ENCODE peak calls at places on chromosomes 11 and 22, in eight cellular contexts. One of them, this sample, is unnamed.

GRCh38 chr11:61963282-61964057 is 4.0 kb downstream of the FTH1 start:
- DNase-seq in SK-N-SH: no peak
- DNase-seq in left ventricle myocardium inferior: no peak
- DNase-seq in colonic mucosa: no peak
- DNase-seq in transverse colon: peak; percentile 45
- DNase-seq in lower lobe of right lung: no peak
- DNase-seq in tibial artery: peak; percentile 56
- DNase-seq in cardiac muscle cell: no peak
- DNase-seq in this sample: no peak

GRCh38 chr22:45996241-45997076 is 19.5 kb upstream of the WNT7B start:
- DNase-seq in SK-N-SH: no peak
- DNase-seq in left ventricle myocardium inferior: peak; percentile 75
- DNase-seq in colonic mucosa: no peak
- DNase-seq in transverse colon: peak; percentile 48
- DNase-seq in lower lobe of right lung: peak; percentile 86
- DNase-seq in tibial artery: peak; percentile 75
- DNase-seq in cardiac muscle cell: no peak
- DNase-seq in this sample: no peak

GRCh38 chr11:95803973-95804372 is 13.7 kb downstream of the CEP57 start:
- DNase-seq in SK-N-SH: no peak
- DNase-seq in left ventricle myocardium inferior: no peak
- DNase-seq in colonic mucosa: no peak
- DNase-seq in transverse colon: no peak
- DNase-seq in lower lobe of right lung: no peak
- DNase-seq in tibial artery: no peak
- DNase-seq in cardiac muscle cell: no peak
- DNase-seq in this sample: no peak

GRCh38 chr11:59175104-59175503 is 3.2 kb downstream of the DTX4 start:
- DNase-seq in SK-N-SH: no peak
- DNase-seq in left ventricle myocardium inferior: no peak
- DNase-seq in colonic mucosa: no peak
- DNase-seq in transverse colon: no peak
- DNase-seq in lower lobe of right lung: peak; percentile 53
- DNase-seq in tibial artery: no peak
- DNase-seq in cardiac muscle cell: no peak
- DNase-seq in this sample: no peak

GRCh38 chr22:27748355-27749168 is 53.0 kb downstream of the MN1 start:
- DNase-seq in SK-N-SH: no peak
- DNase-seq in left ventricle myocardium inferior: no peak
- DNase-seq in colonic mucosa: no peak
- DNase-seq in transverse colon: no peak
- DNase-seq in lower lobe of right lung: no peak
- DNase-seq in tibial artery: no peak
- DNase-seq in cardiac muscle cell: no peak
- DNase-seq in this sample: no peak

GRCh38 chr22:27397948-27398330 is 403.6 kb downstream of the MN1 start:
- DNase-seq in SK-N-SH: no peak
- DNase-seq in left ventricle myocardium inferior: peak; percentile 81
- DNase-seq in colonic mucosa: peak; percentile 29
- DNase-seq in transverse colon: peak; percentile 26
- DNase-seq in lower lobe of right lung: peak; percentile 53
- DNase-seq in tibial artery: peak; percentile 58
- DNase-seq in cardiac muscle cell: no peak
- DNase-seq in this sample: peak; percentile 30

GRCh38 chr11:44530413-44531115 is 34.9 kb upstream of the CD82 start:
- DNase-seq in SK-N-SH: no peak
- DNase-seq in left ventricle myocardium inferior: no peak
- DNase-seq in colonic mucosa: no peak
- DNase-seq in transverse colon: no peak
- DNase-seq in lower lobe of right lung: no peak
- DNase-seq in tibial artery: no peak
- DNase-seq in cardiac muscle cell: no peak
- DNase-seq in this sample: no peak

GRCh38 chr11:61609970-61610347 is 29.1 kb upstream of the SYT7 start:
- DNase-seq in SK-N-SH: peak; percentile 51
- DNase-seq in left ventricle myocardium inferior: no peak
- DNase-seq in colonic mucosa: peak; percentile 43
- DNase-seq in transverse colon: no peak
- DNase-seq in lower lobe of right lung: no peak
- DNase-seq in tibial artery: no peak
- DNase-seq in cardiac muscle cell: peak; percentile 47
- DNase-seq in this sample: peak; percentile 31

GRCh38 chr11:79314906-79315689 is 125.7 kb downstream of the TENM4 start:
- DNase-seq in SK-N-SH: no peak
- DNase-seq in left ventricle myocardium inferior: no peak
- DNase-seq in colonic mucosa: no peak
- DNase-seq in transverse colon: no peak
- DNase-seq in lower lobe of right lung: no peak
- DNase-seq in tibial artery: no peak
- DNase-seq in cardiac muscle cell: peak; percentile 80
- DNase-seq in this sample: no peak

GRCh38 chr11:128420277-128420676 is 167.1 kb downstream of the ETS1 start:
- DNase-seq in SK-N-SH: peak; percentile 69
- DNase-seq in left ventricle myocardium inferior: no peak
- DNase-seq in colonic mucosa: no peak
- DNase-seq in transverse colon: no peak
- DNase-seq in lower lobe of right lung: no peak
- DNase-seq in tibial artery: no peak
- DNase-seq in cardiac muscle cell: no peak
- DNase-seq in this sample: no peak

GRCh38 chr11:35927067-35927466 is 16.8 kb upstream of the LDLRAD3 start:
- DNase-seq in SK-N-SH: peak; percentile 62
- DNase-seq in left ventricle myocardium inferior: no peak
- DNase-seq in colonic mucosa: no peak
- DNase-seq in transverse colon: no peak
- DNase-seq in lower lobe of right lung: no peak
- DNase-seq in tibial artery: no peak
- DNase-seq in cardiac muscle cell: no peak
- DNase-seq in this sample: no peak

GRCh38 chr11:68584991-68585524 is 99.3 kb upstream of the GAL start:
- DNase-seq in SK-N-SH: no peak
- DNase-seq in left ventricle myocardium inferior: no peak
- DNase-seq in colonic mucosa: no peak
- DNase-seq in transverse colon: no peak
- DNase-seq in lower lobe of right lung: no peak
- DNase-seq in tibial artery: no peak
- DNase-seq in cardiac muscle cell: no peak
- DNase-seq in this sample: no peak

GRCh38 chr11:31641477-31642062 is 132.0 kb downstream of the ELP4 start:
- DNase-seq in SK-N-SH: peak; percentile 5
- DNase-seq in left ventricle myocardium inferior: no peak
- DNase-seq in colonic mucosa: peak; percentile 27
- DNase-seq in transverse colon: peak; percentile 8
- DNase-seq in lower lobe of right lung: no peak
- DNase-seq in tibial artery: no peak
- DNase-seq in cardiac muscle cell: peak; percentile 59
- DNase-seq in this sample: peak; percentile 29

GRCh38 chr22:48895831-48896765 is 931.6 kb downstream of the BRD1 start:
- DNase-seq in SK-N-SH: no peak
- DNase-seq in left ventricle myocardium inferior: no peak
- DNase-seq in colonic mucosa: peak; percentile 6
- DNase-seq in transverse colon: no peak
- DNase-seq in lower lobe of right lung: no peak
- DNase-seq in tibial artery: no peak
- DNase-seq in cardiac muscle cell: no peak
- DNase-seq in this sample: no peak

GRCh38 chr11:114293201-114293711 is 2.9 kb upstream of the NNMT start:
- DNase-seq in SK-N-SH: no peak
- DNase-seq in left ventricle myocardium inferior: no peak
- DNase-seq in colonic mucosa: no peak
- DNase-seq in transverse colon: no peak
- DNase-seq in lower lobe of right lung: no peak
- DNase-seq in tibial artery: no peak
- DNase-seq in cardiac muscle cell: no peak
- DNase-seq in this sample: no peak

GRCh38 chr11:69366591-69366990 is 72.6 kb downstream of the MYEOV start:
- DNase-seq in SK-N-SH: no peak
- DNase-seq in left ventricle myocardium inferior: no peak
- DNase-seq in colonic mucosa: no peak
- DNase-seq in transverse colon: no peak
- DNase-seq in lower lobe of right lung: no peak
- DNase-seq in tibial artery: no peak
- DNase-seq in cardiac muscle cell: no peak
- DNase-seq in this sample: no peak

GRCh38 chr22:39481595-39481994 is 20.5 kb upstream of the MIEF1 start:
- DNase-seq in SK-N-SH: no peak
- DNase-seq in left ventricle myocardium inferior: no peak
- DNase-seq in colonic mucosa: no peak
- DNase-seq in transverse colon: no peak
- DNase-seq in lower lobe of right lung: no peak
- DNase-seq in tibial artery: no peak
- DNase-seq in cardiac muscle cell: no peak
- DNase-seq in this sample: no peak

GRCh38 chr11:108697872-108698473 is 33.1 kb downstream of the DDX10 start:
- DNase-seq in SK-N-SH: peak; percentile 59
- DNase-seq in left ventricle myocardium inferior: no peak
- DNase-seq in colonic mucosa: peak; percentile 39
- DNase-seq in transverse colon: peak; percentile 29
- DNase-seq in lower lobe of right lung: no peak
- DNase-seq in tibial artery: peak; percentile 28
- DNase-seq in cardiac muscle cell: peak; percentile 79
- DNase-seq in this sample: peak; percentile 44

GRCh38 chr11:65489061-65489705 is 9.7 kb upstream of the MALAT1 start:
- DNase-seq in SK-N-SH: no peak
- DNase-seq in left ventricle myocardium inferior: peak; percentile 73
- DNase-seq in colonic mucosa: no peak
- DNase-seq in transverse colon: peak; percentile 60
- DNase-seq in lower lobe of right lung: no peak
- DNase-seq in tibial artery: peak; percentile 54
- DNase-seq in cardiac muscle cell: peak; percentile 96
- DNase-seq in this sample: no peak

GRCh38 chr22:44211256-44211945 is 30.7 kb downstream of the PARVG start:
- DNase-seq in SK-N-SH: no peak
- DNase-seq in left ventricle myocardium inferior: no peak
- DNase-seq in colonic mucosa: no peak
- DNase-seq in transverse colon: peak; percentile 14
- DNase-seq in lower lobe of right lung: no peak
- DNase-seq in tibial artery: peak; percentile 50
- DNase-seq in cardiac muscle cell: no peak
- DNase-seq in this sample: no peak

GRCh38 chr22:47308886-47309285 is 546.4 kb downstream of the TBC1D22A start:
- DNase-seq in SK-N-SH: no peak
- DNase-seq in left ventricle myocardium inferior: no peak
- DNase-seq in colonic mucosa: no peak
- DNase-seq in transverse colon: no peak
- DNase-seq in lower lobe of right lung: no peak
- DNase-seq in tibial artery: no peak
- DNase-seq in cardiac muscle cell: no peak
- DNase-seq in this sample: no peak

GRCh38 chr22:24339452-24339747 is 68.8 kb downstream of the SPECC1L start:
- DNase-seq in SK-N-SH: no peak
- DNase-seq in left ventricle myocardium inferior: no peak
- DNase-seq in colonic mucosa: no peak
- DNase-seq in transverse colon: no peak
- DNase-seq in lower lobe of right lung: no peak
- DNase-seq in tibial artery: no peak
- DNase-seq in cardiac muscle cell: no peak
- DNase-seq in this sample: no peak

GRCh38 chr11:111719379-111719778 is 46.8 kb downstream of the PPP2R1B start:
- DNase-seq in SK-N-SH: no peak
- DNase-seq in left ventricle myocardium inferior: no peak
- DNase-seq in colonic mucosa: no peak
- DNase-seq in transverse colon: no peak
- DNase-seq in lower lobe of right lung: no peak
- DNase-seq in tibial artery: no peak
- DNase-seq in cardiac muscle cell: no peak
- DNase-seq in this sample: no peak
- H3K36me3 ChIP-seq in SK-N-SH: peaks cover 35% of the 10 kb centered on the region
- H3K36me3 ChIP-seq in left ventricle myocardium inferior: peaks cover 71% of the 10 kb centered on the region
- H3K36me3 ChIP-seq in colonic mucosa: peaks cover 24% of the 10 kb centered on the region
- H3K36me3 ChIP-seq in transverse colon: no peaks in the 10 kb centered on the region
- H3K36me3 ChIP-seq in lower lobe of right lung: peaks cover 73% of the 10 kb centered on the region
- H3K36me3 ChIP-seq in tibial artery: peaks cover 48% of the 10 kb centered on the region
- H3K36me3 ChIP-seq in cardiac muscle cell: peaks cover 29% of the 10 kb centered on the region
- H3K36me3 ChIP-seq in this sample: peaks cover 77% of the 10 kb centered on the region

DNA sequence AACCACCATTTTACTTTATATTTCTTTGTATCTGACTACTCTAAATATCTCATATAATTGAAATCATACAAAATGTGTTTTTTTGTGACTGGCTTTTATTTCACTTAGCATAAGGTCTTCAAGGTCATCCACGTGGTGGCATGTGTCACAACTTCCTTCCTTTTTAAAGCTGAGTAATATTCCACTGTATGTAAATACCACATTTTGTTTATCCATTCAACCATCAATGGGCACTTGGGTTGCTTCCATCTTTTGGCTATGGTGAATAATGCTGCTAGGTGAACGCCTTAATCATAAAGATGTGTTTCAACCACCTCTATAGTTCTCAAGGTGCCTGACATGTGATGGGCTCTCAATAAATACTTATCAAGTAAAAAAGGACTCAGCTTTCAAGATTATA is 15.5 kb downstream of the RAB30 start:
- DNase-seq in SK-N-SH: no peak
- DNase-seq in left ventricle myocardium inferior: no peak
- DNase-seq in colonic mucosa: no peak
- DNase-seq in transverse colon: no peak
- DNase-seq in lower lobe of right lung: no peak
- DNase-seq in tibial artery: no peak
- DNase-seq in cardiac muscle cell: no peak
- DNase-seq in this sample: no peak
- TF ChIP-seq CTCF in SK-N-SH: no peak
- TF ChIP-seq CTCF in left ventricle myocardium inferior: no peak
- TF ChIP-seq CTCF in colonic mucosa: no peak
- TF ChIP-seq CTCF in transverse colon: no peak
- TF ChIP-seq CTCF in lower lobe of right lung: no peak
- TF ChIP-seq CTCF in tibial artery: no peak
- TF ChIP-seq CTCF in cardiac muscle cell: no peak
- TF ChIP-seq CTCF in this sample: no peak

GRCh38 chr11:117673561-117673960 is 123.5 kb downstream of the DSCAML1 start:
- DNase-seq in SK-N-SH: no peak
- DNase-seq in left ventricle myocardium inferior: no peak
- DNase-seq in colonic mucosa: no peak
- DNase-seq in transverse colon: no peak
- DNase-seq in lower lobe of right lung: no peak
- DNase-seq in tibial artery: no peak
- DNase-seq in cardiac muscle cell: no peak
- DNase-seq in this sample: no peak
- H3K36me3 ChIP-seq in SK-N-SH: no peaks in the 10 kb centered on the region
- H3K36me3 ChIP-seq in left ventricle myocardium inferior: no peaks in the 10 kb centered on the region
- H3K36me3 ChIP-seq in colonic mucosa: no peaks in the 10 kb centered on the region
- H3K36me3 ChIP-seq in transverse colon: no peaks in the 10 kb centered on the region
- H3K36me3 ChIP-seq in lower lobe of right lung: no peaks in the 10 kb centered on the region
- H3K36me3 ChIP-seq in tibial artery: no peaks in the 10 kb centered on the region
- H3K36me3 ChIP-seq in cardiac muscle cell: no peaks in the 10 kb centered on the region
- H3K36me3 ChIP-seq in this sample: no peaks in the 10 kb centered on the region

DNA sequence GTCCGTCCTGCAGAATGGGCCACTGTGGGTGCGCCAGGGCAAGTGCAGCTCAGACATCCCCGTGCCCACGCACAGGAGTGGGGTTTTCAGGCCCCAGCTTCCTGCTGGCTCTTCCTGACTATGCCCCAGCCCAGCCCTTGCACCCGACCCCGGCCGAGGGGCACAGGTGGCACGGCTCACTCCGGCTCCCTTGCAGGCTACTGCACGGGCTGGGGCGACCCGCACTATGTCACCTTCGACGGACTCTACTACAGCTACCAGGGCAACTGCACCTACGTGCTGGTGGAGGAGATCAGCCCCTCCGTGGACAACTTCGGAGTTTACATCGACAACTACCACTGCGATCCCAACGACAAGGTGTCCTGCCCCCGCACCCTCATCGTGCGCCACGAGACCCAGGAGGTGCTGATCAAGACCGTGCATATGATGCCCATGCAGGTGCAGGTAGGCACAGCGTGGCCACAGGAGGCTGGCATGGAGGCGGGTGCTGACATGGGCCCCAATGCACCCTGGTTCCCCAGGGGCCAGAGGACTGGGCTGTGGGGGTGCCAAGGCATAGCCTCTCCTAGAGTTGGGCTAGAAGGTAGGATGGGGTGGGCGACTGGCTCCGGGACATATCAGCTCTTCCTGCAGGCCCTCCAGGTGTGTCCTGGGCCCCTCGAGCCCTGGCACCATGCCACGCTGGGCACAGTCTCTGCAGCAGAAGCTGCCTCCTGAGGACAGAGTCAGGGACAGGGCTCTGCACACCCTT is 27.7 kb downstream of the MUC2 start:
- DNase-seq in SK-N-SH: no peak
- DNase-seq in left ventricle myocardium inferior: no peak
- DNase-seq in colonic mucosa: no peak
- DNase-seq in transverse colon: no peak
- DNase-seq in lower lobe of right lung: peak; percentile 43
- DNase-seq in tibial artery: no peak
- DNase-seq in cardiac muscle cell: no peak
- DNase-seq in this sample: no peak
- TF ChIP-seq CTCF in SK-N-SH: no peak
- TF ChIP-seq CTCF in left ventricle myocardium inferior: no peak
- TF ChIP-seq CTCF in colonic mucosa: no peak
- TF ChIP-seq CTCF in transverse colon: no peak
- TF ChIP-seq CTCF in lower lobe of right lung: no peak
- TF ChIP-seq CTCF in tibial artery: no peak
- TF ChIP-seq CTCF in cardiac muscle cell: no peak
- TF ChIP-seq CTCF in this sample: no peak

This sample was measured in stomach.